ENCODE peak calls at places on chromosomes 1 and 21, in nine cellular contexts. N is left lung, K is hepatic stellate cell, Z is NCI-H345, A is EL, I is cardiac muscle cell, C is MM.1S, G is activated T-cell treated with anti-CD3 and anti-CD28 coated beads for 1 hour, T is HTR-8/SVneo. V is an unnamed sample.

GRCh38 chr1:78225153-78225552 is 179.4 kb downstream of the GIPC2 start:
- DNase-seq in N (no peak), K (no peak), Z (peak), A (peak), I (no peak), C (no peak), G (no peak), T (no peak), V (no peak)

GRCh38 chr1:77983997-77984355 is 5.1 kb upstream of the FUBP1 start:
- DNase-seq in N (no peak), K (no peak), Z (no peak), A (no peak), I (no peak), C (no peak), G (no peak), T (no peak), V (no peak)

GRCh38 chr1:71393301-71393700 is 312.5 kb upstream of the ZRANB2 start:
- DNase-seq in N (no peak), K (no peak), Z (no peak), A (no peak), I (no peak), C (no peak), G (no peak), T (no peak), V (no peak)

GRCh38 chr1:102045752-102046151 is 49.0 kb upstream of the OLFM3 start:
- DNase-seq in N (peak), K (no peak), Z (no peak), A (no peak), I (no peak), C (no peak), G (no peak), T (no peak), V (no peak)

GRCh38 chr21:15437873-15438272 is 291.9 kb upstream of the USP25 start:
- DNase-seq in N (no peak), K (no peak), Z (no peak), A (peak), I (peak), C (no peak), G (no peak), T (peak), V (peak)

GRCh38 chr1:36651176-36651910 is 168.6 kb upstream of the CSF3R start:
- DNase-seq in N (no peak), K (no peak), Z (no peak), A (no peak), I (no peak), C (no peak), G (no peak), T (no peak), V (no peak)

GRCh38 chr1:225878282-225878681 is 3.9 kb downstream of the TMEM63A start:
- DNase-seq in N (no peak), K (no peak), Z (no peak), A (no peak), I (no peak), C (no peak), G (no peak), T (no peak), V (no peak)

GRCh38 chr1:185479781-185480180 is 162.7 kb upstream of the IVNS1ABP start:
- DNase-seq in N (no peak), K (no peak), Z (peak), A (no peak), I (no peak), C (no peak), G (no peak), T (no peak), V (no peak)

GRCh38 chr1:243956448-243956847 is 94.6 kb upstream of the ZBTB18 start:
- DNase-seq in N (no peak), K (no peak), Z (no peak), A (peak), I (no peak), C (no peak), G (no peak), T (no peak), V (no peak)

GRCh38 chr1:155085504-155086181 is 7.0 kb downstream of the EFNA3 start:
- DNase-seq in N (peak), K (peak), Z (peak), A (peak), I (peak), C (peak), G (peak), T (peak), V (no peak)

GRCh38 chr1:165894591-165894990 is 67.2 kb downstream of the UCK2 start:
- DNase-seq in N (no peak), K (no peak), Z (no peak), A (peak), I (no peak), C (no peak), G (no peak), T (no peak), V (no peak)

GRCh38 chr1:186188004-186188539 is 187.0 kb downstream of the TPR start:
- DNase-seq in N (no peak), K (peak), Z (no peak), A (peak), I (peak), C (no peak), G (no peak), T (peak), V (no peak)

GRCh38 chr1:181190362-181191035 is 102.0 kb downstream of the IER5 start:
- DNase-seq in N (no peak), K (no peak), Z (no peak), A (no peak), I (no peak), C (no peak), G (no peak), T (no peak), V (peak)

GRCh38 chr1:36324322-36324802 is 917 bp upstream of the EVA1B start:
- DNase-seq in N (no peak), K (no peak), Z (no peak), A (no peak), I (peak), C (no peak), G (no peak), T (no peak), V (no peak)

GRCh38 chr21:17463441-17463840 is 49.4 kb upstream of the CXADR start:
- DNase-seq in N (no peak), K (peak), Z (no peak), A (peak), I (peak), C (no peak), G (no peak), T (peak), V (no peak)

GRCh38 chr1:46556822-46557221 is 5.4 kb upstream of the KNCN start:
- DNase-seq in N (no peak), K (peak), Z (no peak), A (peak), I (peak), C (no peak), G (no peak), T (no peak), V (peak)

GRCh38 chr1:54289939-54290233 is 89.9 kb downstream of the MRPL37 start:
- DNase-seq in N (no peak), K (no peak), Z (no peak), A (no peak), I (no peak), C (no peak), G (no peak), T (no peak), V (no peak)

GRCh38 chr1:184634296-184634695 is 120.4 kb downstream of the EDEM3 start:
- DNase-seq in N (no peak), K (no peak), Z (no peak), A (no peak), I (no peak), C (no peak), G (no peak), T (no peak), V (no peak)

V was measured in lung microvascular endothelial cell.